ENCODE peak calls at places on chromosome 9, in eight cellular contexts. C is AG09309, T is pancreas, O is psoas muscle, I is foreskin fibroblast, H is tibial artery, Y is fibroblast of the aortic adventitia, X is GM10248. K is an unnamed sample.

GRCh38 chr9:115633099-115633498 is 515.1 kb upstream of the TNC start:
- DNase-seq in Y (peak), T (no peak), O (no peak), C (peak), I (peak), X (no peak), H (no peak), K (no peak)

GRCh38 chr9:70590264-70590646 is 175.8 kb upstream of the KLF9 start:
- DNase-seq in Y (peak), X (no peak), C (peak), I (peak), O (no peak), H (no peak), T (no peak), K (no peak)

GRCh38 chr9:96317335-96317980 is 15.5 kb upstream of the HSD17B3 start:
- DNase-seq in Y (peak), X (peak), O (peak), H (peak), C (no peak), I (peak), T (no peak), K (peak)

GRCh38 chr9:120578614-120579013 is 1.4 kb downstream of the CDK5RAP2 start:
- DNase-seq in I (no peak), T (no peak), C (no peak), Y (no peak), X (no peak), O (no peak), H (no peak), K (no peak)

GRCh38 chr9:105993051-105993854 is 298.9 kb downstream of the TMEM38B start:
- DNase-seq in T (no peak), X (no peak), H (no peak), Y (no peak), O (no peak), I (no peak), C (no peak), K (peak)

GRCh38 chr9:85647571-85647970 is 94.2 kb downstream of the AGTPBP1 start:
- DNase-seq in Y (no peak), T (no peak), C (no peak), H (no peak), O (no peak), X (peak), I (no peak), K (no peak)

GRCh38 chr9:14722391-14723035 is at the start of gene CER1:
- DNase-seq in C (no peak), Y (no peak), O (no peak), T (no peak), H (no peak), X (no peak), I (no peak), K (no peak)

GRCh38 chr9:121509175-121509574 is 9.5 kb upstream of the GGTA1 start:
- DNase-seq in H (no peak), X (no peak), T (no peak), C (no peak), Y (no peak), I (no peak), O (no peak), K (no peak)

GRCh38 chr9:137974746-137975526 is 97.4 kb downstream of the CACNA1B start:
- DNase-seq in O (peak), T (no peak), H (peak), I (no peak), C (no peak), X (no peak), Y (no peak), K (no peak)

GRCh38 chr9:136053757-136054142 is 41.3 kb downstream of the NACC2 start:
- DNase-seq in X (peak), Y (no peak), T (peak), C (no peak), H (no peak), O (no peak), I (no peak), K (no peak)

GRCh38 chr9:132978451-132979087 is at the start of gene GFI1B:
- DNase-seq in X (no peak), Y (no peak), T (no peak), I (no peak), H (no peak), C (no peak), O (no peak), K (no peak)

GRCh38 chr9:129626944-129627297 is 958 bp downstream of the NTMT1 start:
- DNase-seq in H (no peak), X (no peak), I (peak), Y (peak), T (no peak), O (no peak), C (no peak), K (no peak)

GRCh38 chr9:98706651-98707103 is 2.1 kb downstream of the GABBR2 start:
- DNase-seq in O (no peak), C (no peak), X (no peak), Y (peak), T (no peak), I (peak), H (no peak), K (no peak)

GRCh38 chr9:127482662-127483061 is 31.4 kb downstream of the LRSAM1 start:
- DNase-seq in C (no peak), Y (no peak), T (peak), O (no peak), H (no peak), I (no peak), X (no peak), K (no peak)

GRCh38 chr9:121568541-121569265 is 69.1 kb upstream of the GGTA1 start:
- DNase-seq in H (peak), I (no peak), O (peak), Y (peak), T (no peak), X (no peak), C (no peak), K (no peak)

GRCh38 chr9:35311891-35312639 is 150.3 kb downstream of the UNC13B start:
- DNase-seq in X (no peak), H (no peak), Y (peak), O (peak), T (no peak), C (no peak), I (peak), K (no peak)

GRCh38 chr9:101478444-101478843 is 42.9 kb upstream of the ALDOB start:
- DNase-seq in I (no peak), O (no peak), X (no peak), C (no peak), H (no peak), Y (no peak), T (no peak), K (no peak)

GRCh38 chr9:125522328-125522725 is 184.7 kb downstream of the MAPKAP1 start:
- DNase-seq in O (no peak), C (no peak), T (no peak), Y (peak), I (peak), H (no peak), X (no peak), K (no peak)

GRCh38 chr9:2116073-2116472 is 100.9 kb downstream of the SMARCA2 start:
- DNase-seq in H (no peak), T (no peak), O (no peak), X (peak), Y (no peak), I (peak), C (no peak), K (peak)
- TF ChIP-seq CTCF in H (peak), T (peak), O (peak), X (no peak), Y (peak), I (peak), C (peak), K (peak)

GRCh38 chr9:16032799-16033198 is 480.0 kb downstream of the CCDC171 start:
- DNase-seq in H (no peak), T (no peak), X (no peak), Y (peak), I (peak), C (no peak), O (no peak), K (no peak)
- TF ChIP-seq CTCF in H (no peak), T (no peak), X (no peak), Y (peak), I (no peak), C (peak), O (no peak), K (no peak)

GRCh38 chr9:8852301-8852864 is 1052.8 kb upstream of the DMAC1 start:
- DNase-seq in X (no peak), T (no peak), I (no peak), H (no peak), Y (no peak), C (no peak), O (no peak), K (no peak)
- TF ChIP-seq CTCF in X (no peak), T (no peak), I (no peak), H (no peak), Y (no peak), C (no peak), O (no peak), K (no peak)

DNA sequence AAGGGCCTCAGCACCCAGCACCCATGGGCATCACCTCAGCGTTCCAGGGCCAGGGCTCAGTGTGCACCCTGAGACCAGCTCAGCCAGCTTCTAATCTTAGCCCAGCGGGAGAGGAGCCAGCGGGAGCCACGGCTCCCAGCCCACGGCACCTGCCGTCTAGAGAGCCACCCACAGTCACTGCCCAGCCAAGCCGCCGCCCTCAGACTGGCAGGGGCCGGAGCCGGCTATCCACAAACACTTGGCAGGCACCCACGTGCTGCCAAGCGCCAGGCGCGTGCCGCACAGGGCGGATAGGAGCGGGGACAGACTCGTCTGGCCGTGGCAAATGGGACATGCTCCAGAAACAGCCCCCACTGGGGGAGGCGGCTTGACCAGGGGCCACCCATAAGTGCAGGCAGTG is 18.6 kb downstream of the BRD3 start:
- DNase-seq in H (no peak), T (peak), X (no peak), O (peak), C (no peak), I (no peak), Y (no peak), K (no peak)
- TF ChIP-seq CTCF in H (no peak), T (no peak), X (no peak), O (no peak), C (no peak), I (no peak), Y (no peak), K (no peak)

GRCh38 chr9:2749485-2749884 is 32.2 kb downstream of the KCNV2 start:
- DNase-seq in Y (peak), I (no peak), T (no peak), C (no peak), O (no peak), H (no peak), X (no peak), K (no peak)
- TF ChIP-seq CTCF in Y (no peak), I (no peak), T (no peak), C (no peak), O (no peak), H (no peak), X (no peak), K (no peak)

GRCh38 chr9:93591706-93592388 is 15.5 kb downstream of the PHF2 start:
- DNase-seq in O (peak), X (no peak), I (peak), T (no peak), C (no peak), Y (no peak), H (peak), K (peak)

GRCh38 chr9:93591301-93591700 is 14.9 kb downstream of the PHF2 start:
- DNase-seq in X (no peak), H (peak), O (no peak), I (no peak), T (no peak), Y (no peak), C (no peak), K (no peak)

GRCh38 chr9:93593144-93593655 is 16.8 kb downstream of the PHF2 start:
- DNase-seq in T (no peak), O (no peak), I (no peak), X (no peak), Y (peak), C (no peak), H (peak), K (no peak)

GRCh38 chr9:93594041-93594756 is 17.8 kb downstream of the PHF2 start:
- DNase-seq in H (peak), C (no peak), O (peak), X (no peak), I (no peak), T (no peak), Y (peak), K (no peak)

GRCh38 chr9:93592389-93593021 is 16.1 kb downstream of the PHF2 start:
- DNase-seq in T (no peak), I (peak), C (no peak), X (no peak), H (peak), O (peak), Y (peak), K (no peak)
- TF ChIP-seq CTCF in T (no peak), I (peak), C (peak), X (no peak), H (no peak), O (no peak), Y (peak), K (peak)

DNA sequence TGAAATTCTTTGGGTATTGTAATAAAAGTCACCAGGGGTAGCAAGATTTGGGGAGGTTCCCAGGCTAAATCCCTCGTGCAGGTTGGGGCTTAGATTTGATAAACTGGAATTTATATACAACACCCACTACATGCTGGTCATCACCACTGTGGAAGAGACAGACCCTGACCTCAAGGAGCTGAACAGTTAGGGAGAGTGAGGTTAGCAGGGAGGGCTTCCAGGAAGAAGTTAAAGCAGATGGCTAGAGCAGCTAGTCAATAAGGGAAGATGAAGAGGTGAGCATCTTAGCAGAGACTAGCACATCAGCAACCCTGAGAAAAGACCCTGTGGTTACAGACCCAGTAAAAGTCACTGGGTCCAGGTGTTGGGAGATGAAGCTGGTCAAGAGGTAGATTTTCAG is 6.4 kb downstream of the CTSL start:
- DNase-seq in H (no peak), C (no peak), T (no peak), Y (no peak), O (no peak), X (no peak), I (no peak), K (no peak)
- TF ChIP-seq CTCF in H (no peak), C (no peak), T (no peak), Y (no peak), O (no peak), X (no peak), I (no peak), K (no peak)

DNA sequence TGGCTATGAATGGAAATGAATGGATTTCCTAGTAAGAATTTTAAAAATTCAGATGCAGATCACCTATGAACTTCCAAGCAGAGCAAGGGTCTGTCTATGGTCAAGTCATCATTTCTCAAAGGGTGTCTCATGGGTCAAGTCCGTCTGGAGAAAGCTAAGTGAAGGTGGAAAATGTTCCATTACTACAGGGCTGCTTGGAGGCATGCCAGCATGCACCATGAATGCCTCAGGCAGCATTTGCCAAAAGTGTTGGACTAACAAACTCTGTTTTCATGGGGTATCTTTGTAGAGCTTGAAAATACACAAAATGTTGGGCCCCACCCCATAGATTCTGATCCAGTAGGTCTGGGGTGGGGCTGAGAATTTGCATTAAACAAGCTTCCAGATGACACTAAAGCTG is 74.9 kb upstream of the FRRS1L start:
- DNase-seq in O (no peak), C (no peak), Y (no peak), T (no peak), H (no peak), X (no peak), I (no peak), K (no peak)
- TF ChIP-seq CTCF in O (no peak), C (no peak), Y (no peak), T (no peak), H (no peak), X (no peak), I (no peak), K (no peak)

K was measured in glutamatergic neuron.